ENCODE peak calls at places on chromosome 13, in nine cellular contexts. A, I, H, Z, D, P, L, Q and O are unnamed samples.

GRCh38 chr13:99484405-99484981 is 16.8 kb upstream of the TM9SF2 start:
- DNase-seq in A (no peak), I (no peak), H (no peak), Z (no peak), D (peak), P (no peak), L (no peak), Q (no peak), O (no peak)

GRCh38 chr13:44906758-44907157 is 82.5 kb downstream of the NUFIP1 start:
- DNase-seq in A (no peak), I (no peak), H (no peak), Z (no peak), D (peak), P (peak), L (no peak), Q (no peak), O (no peak)

GRCh38 chr13:62697702-62698101 is 1282.1 kb upstream of the PCDH20 start:
- DNase-seq in A (no peak), I (no peak), H (no peak), Z (no peak), D (no peak), P (no peak), L (no peak), Q (no peak), O (no peak)

GRCh38 chr13:73966331-73966730 is 167.9 kb downstream of the KLF12 start:
- DNase-seq in A (no peak), I (no peak), H (no peak), Z (no peak), D (no peak), P (no peak), L (no peak), Q (no peak), O (no peak)

GRCh38 chr13:58542530-58542929 is 911.0 kb downstream of the PCDH17 start:
- DNase-seq in A (no peak), I (no peak), H (no peak), Z (no peak), D (no peak), P (no peak), L (no peak), Q (no peak), O (no peak)

GRCh38 chr13:112097770-112098169 is 30.8 kb downstream of the SOX1 start:
- DNase-seq in A (no peak), I (no peak), H (no peak), Z (no peak), D (no peak), P (no peak), L (no peak), Q (no peak), O (no peak)

GRCh38 chr13:98075048-98075447 is 67.8 kb upstream of the FARP1 start:
- DNase-seq in A (no peak), I (no peak), H (no peak), Z (no peak), D (no peak), P (no peak), L (no peak), Q (no peak), O (no peak)

GRCh38 chr13:68173111-68173510 is 943.0 kb upstream of the PCDH9 start:
- DNase-seq in A (no peak), I (no peak), H (no peak), Z (no peak), D (no peak), P (no peak), L (no peak), Q (no peak), O (no peak)

GRCh38 chr13:44051923-44052322 is 172.2 kb downstream of the LACC1 start:
- DNase-seq in A (no peak), I (no peak), H (no peak), Z (no peak), D (no peak), P (no peak), L (peak), Q (no peak), O (no peak)

GRCh38 chr13:33910267-33910666 is 92.3 kb downstream of the RFC3 start:
- DNase-seq in A (no peak), I (no peak), H (no peak), Z (no peak), D (no peak), P (no peak), L (no peak), Q (no peak), O (no peak)

GRCh38 chr13:46759861-46760260 is 37.1 kb downstream of the ESD start:
- DNase-seq in A (no peak), I (no peak), H (no peak), Z (no peak), D (peak), P (no peak), L (no peak), Q (no peak), O (no peak)

GRCh38 chr13:107866007-107866665 is 349.2 kb downstream of the LIG4 start:
- DNase-seq in A (peak), I (no peak), H (no peak), Z (peak), D (no peak), P (no peak), L (no peak), Q (no peak), O (peak)

GRCh38 chr13:87123987-87124784 is 547.0 kb upstream of the SLITRK5 start:
- DNase-seq in A (no peak), I (no peak), H (no peak), Z (no peak), D (peak), P (no peak), L (peak), Q (no peak), O (no peak)

GRCh38 chr13:40285634-40286033 is 380.8 kb downstream of the FOXO1 start:
- DNase-seq in A (no peak), I (no peak), H (no peak), Z (no peak), D (no peak), P (no peak), L (no peak), Q (no peak), O (no peak)

GRCh38 chr13:107200491-107200890 is 632.6 kb upstream of the ARGLU1 start:
- DNase-seq in A (no peak), I (no peak), H (no peak), Z (no peak), D (no peak), P (no peak), L (no peak), Q (no peak), O (no peak)

GRCh38 chr13:40271931-40272775 is 394.3 kb downstream of the FOXO1 start:
- DNase-seq in A (no peak), I (peak), H (no peak), Z (peak), D (peak), P (peak), L (peak), Q (peak), O (no peak)

GRCh38 chr13:101544979-101545378 is 92.5 kb downstream of the ITGBL1 start:
- DNase-seq in A (no peak), I (no peak), H (no peak), Z (no peak), D (no peak), P (no peak), L (no peak), Q (no peak), O (no peak)

GRCh38 chr13:113937497-113938140 is 36.3 kb downstream of the C13orf46 start:
- DNase-seq in A (no peak), I (no peak), H (no peak), Z (no peak), D (no peak), P (no peak), L (no peak), Q (no peak), O (no peak)

GRCh38 chr13:50106559-50106958 is 91.3 kb downstream of the KCNRG start:
- DNase-seq in A (no peak), I (no peak), H (no peak), Z (no peak), D (no peak), P (no peak), L (no peak), Q (no peak), O (no peak)

GRCh38 chr13:32409561-32410440 is 18.1 kb downstream of the N4BP2L1 start:
- DNase-seq in A (peak), I (no peak), H (no peak), Z (no peak), D (peak), P (peak), L (no peak), Q (no peak), O (no peak)

GRCh38 chr13:30943881-30944280 is 11.4 kb downstream of the TEX26 start:
- DNase-seq in A (no peak), I (no peak), H (no peak), Z (no peak), D (no peak), P (no peak), L (no peak), Q (no peak), O (no peak)

GRCh38 chr13:52665325-52665724 is 12.7 kb downstream of the SUGT1 start:
- DNase-seq in A (peak), I (no peak), H (no peak), Z (no peak), D (peak), P (no peak), L (peak), Q (no peak), O (no peak)

GRCh38 chr13:28611654-28612131 is 47.2 kb upstream of the POMP start:
- DNase-seq in A (no peak), I (no peak), H (no peak), Z (no peak), D (no peak), P (no peak), L (no peak), Q (no peak), O (no peak)

GRCh38 chr13:65093352-65093751 is 2136.8 kb downstream of the PCDH9 start:
- DNase-seq in A (no peak), I (no peak), H (no peak), Z (no peak), D (no peak), P (no peak), L (no peak), Q (no peak), O (no peak)

GRCh38 chr13:113413898-113414282 is 39.4 kb downstream of the ADPRHL1 start:
- DNase-seq in A (no peak), I (no peak), H (no peak), Z (no peak), D (peak), P (peak), L (no peak), Q (no peak), O (no peak)

GRCh38 chr13:80010286-80010831 is 330.6 kb downstream of the SPRY2 start:
- DNase-seq in A (no peak), I (no peak), H (no peak), Z (peak), D (no peak), P (no peak), L (no peak), Q (no peak), O (no peak)

GRCh38 chr13:21744149-21744548 is 73.3 kb downstream of the FGF9 start:
- DNase-seq in A (no peak), I (no peak), H (no peak), Z (no peak), D (no peak), P (no peak), L (no peak), Q (no peak), O (no peak)

GRCh38 chr13:87459419-87459818 is 211.8 kb upstream of the SLITRK5 start:
- DNase-seq in A (no peak), I (no peak), H (no peak), Z (no peak), D (no peak), P (no peak), L (no peak), Q (no peak), O (no peak)

GRCh38 chr13:32951580-32951979 is 64.6 kb upstream of the KL start:
- DNase-seq in A (peak), I (no peak), H (no peak), Z (no peak), D (no peak), P (no peak), L (no peak), Q (no peak), O (no peak)

GRCh38 chr13:99288069-99288468 is 19.1 kb downstream of the GPR183 start:
- DNase-seq in A (no peak), I (no peak), H (no peak), Z (no peak), D (no peak), P (no peak), L (no peak), Q (no peak), O (no peak)